ENCODE peak calls at places on chromosomes 13 and 19, in five cellular contexts. J, K, T, G and D are unnamed samples.

GRCh38 chr13:52070929-52071523 is 46.5 kb downstream of the UTP14C start:
- DNase-seq in G (no peak), T (no peak), K (peak), J (no peak), D (no peak)

GRCh38 chr13:110155072-110155471 is 151.9 kb downstream of the COL4A1 start:
- DNase-seq in K (peak), T (no peak), J (no peak), G (no peak), D (peak)

GRCh38 chr13:84433024-84433423 is 550.8 kb upstream of the SLITRK1 start:
- DNase-seq in G (no peak), K (no peak), J (no peak), T (no peak), D (no peak)

GRCh38 chr13:84445776-84446175 is 563.5 kb upstream of the SLITRK1 start:
- DNase-seq in K (no peak), G (no peak), J (no peak), T (no peak), D (no peak)

GRCh38 chr13:46339035-46339666 is 47.9 kb downstream of the RUBCNL start:
- DNase-seq in J (no peak), K (no peak), G (no peak), T (no peak), D (no peak)

GRCh38 chr13:75689686-75690085 is 53.6 kb downstream of the LMO7 start:
- DNase-seq in T (no peak), J (no peak), K (no peak), G (no peak), D (no peak)

GRCh38 chr19:33054623-33055022 is 10.1 kb downstream of the RHPN2 start:
- DNase-seq in K (no peak), J (no peak), G (no peak), T (no peak), D (no peak)

GRCh38 chr13:30745917-30746686 is 10.8 kb downstream of the ALOX5AP start:
- DNase-seq in G (no peak), J (no peak), T (no peak), K (no peak), D (no peak)

GRCh38 chr19:14505488-14506239 is 9.7 kb upstream of the GIPC1 start:
- DNase-seq in T (peak), G (no peak), J (peak), K (peak), D (peak)

GRCh38 chr19:17136026-17136425 is 60.4 kb downstream of the MYO9B start:
- DNase-seq in G (no peak), T (no peak), J (no peak), K (no peak), D (no peak)

GRCh38 chr13:33466262-33466661 is 180.7 kb upstream of the STARD13 start:
- DNase-seq in J (no peak), G (no peak), T (no peak), K (no peak), D (no peak)

GRCh38 chr13:68697551-68697950 is 1410.1 kb upstream of the ATXN8OS start:
- DNase-seq in G (no peak), J (no peak), K (peak), T (no peak), D (no peak)

GRCh38 chr13:84479656-84480055 is 597.4 kb upstream of the SLITRK1 start:
- DNase-seq in T (no peak), J (no peak), G (no peak), K (no peak), D (no peak)

GRCh38 chr13:97781891-97782305 is 171.6 kb upstream of the IPO5 start:
- DNase-seq in J (no peak), T (no peak), G (no peak), K (no peak), D (no peak)

GRCh38 chr13:26254583-26255102 is 714 bp downstream of the CDK8 start:
- DNase-seq in T (peak), K (peak), J (peak), G (peak), D (peak)

GRCh38 chr19:3140667-3141038 is 4.8 kb downstream of the GNA15 start:
- DNase-seq in K (no peak), J (no peak), T (no peak), G (no peak), D (no peak)